ENCODE peak calls at places on chromosomes 16 and 17, in seven cellular contexts. I, L, W, S, F, C and G are unnamed samples.

GRCh38 chr16:68251812-68252211 is 6.6 kb downstream of the PLA2G15 start:
- DNase-seq in I (no peak), L (no peak), W (no peak), S (no peak), F (no peak), C (no peak), G (no peak)

GRCh38 chr17:77055453-77055852 is 85.3 kb upstream of the SEC14L1 start:
- DNase-seq in I (no peak), L (no peak), W (no peak), S (no peak), F (no peak), C (no peak), G (no peak)

GRCh38 chr17:29891131-29891530 is 38.9 kb downstream of the SSH2 start:
- DNase-seq in I (no peak), L (no peak), W (no peak), S (no peak), F (no peak), C (no peak), G (no peak)

GRCh38 chr16:67483150-67483549 is at the start of gene AGRP:
- DNase-seq in I (no peak), L (no peak), W (no peak), S (no peak), F (no peak), C (peak; percentile 80), G (no peak)

GRCh38 chr17:81909966-81910839 is 996 bp downstream of the PCYT2 start:
- DNase-seq in I (peak; percentile 62), L (peak; percentile 53), W (no peak), S (no peak), F (no peak), C (peak; percentile 77), G (no peak)

GRCh38 chr17:66711403-66711802 is 123.5 kb upstream of the CACNG5 start:
- DNase-seq in I (no peak), L (no peak), W (no peak), S (no peak), F (no peak), C (no peak), G (no peak)

GRCh38 chr16:53668869-53669268 is 34.8 kb downstream of the RPGRIP1L start:
- DNase-seq in I (no peak), L (no peak), W (no peak), S (no peak), F (no peak), C (no peak), G (no peak)

GRCh38 chr16:27551046-27551445 is 1.1 kb downstream of the KATNIP start:
- DNase-seq in I (no peak), L (no peak), W (no peak), S (no peak), F (no peak), C (no peak), G (no peak)

GRCh38 chr17:50950002-50950877 is 84.1 kb upstream of the TOB1 start:
- DNase-seq in I (peak; percentile 81), L (peak; percentile 81), W (peak; percentile 67), S (peak; percentile 58), F (peak; percentile 88), C (peak; percentile 92), G (peak; percentile 89)

GRCh38 chr16:50316102-50316847 is 49.9 kb downstream of the ADCY7 start:
- DNase-seq in I (no peak), L (no peak), W (no peak), S (no peak), F (no peak), C (no peak), G (no peak)

GRCh38 chr16:68668266-68668665 is 23.2 kb downstream of the CDH3 start:
- DNase-seq in I (no peak), L (no peak), W (no peak), S (no peak), F (no peak), C (no peak), G (no peak)

GRCh38 chr17:79612468-79613194 is 1.8 kb upstream of the RBFOX3 start:
- DNase-seq in I (peak; percentile 31), L (peak; percentile 58), W (no peak), S (peak; percentile 24), F (peak; percentile 63), C (no peak), G (peak; percentile 86)

GRCh38 chr16:15477802-15478201 is 43.4 kb downstream of the BMERB1 start:
- DNase-seq in I (no peak), L (no peak), W (no peak), S (no peak), F (no peak), C (no peak), G (no peak)

GRCh38 chr17:77512062-77512946 is 371.5 kb downstream of the SEC14L1 start:
- DNase-seq in I (no peak), L (no peak), W (no peak), S (no peak), F (no peak), C (no peak), G (no peak)

GRCh38 chr17:57972151-57972550 is 15.9 kb downstream of the VEZF1 start:
- DNase-seq in I (no peak), L (no peak), W (no peak), S (no peak), F (no peak), C (no peak), G (no peak)

GRCh38 chr16:66289051-66289680 is 77.3 kb upstream of the CDH5 start:
- DNase-seq in I (no peak), L (no peak), W (no peak), S (no peak), F (no peak), C (no peak), G (peak; percentile 15)

GRCh38 chr17:74305865-74306654 is 20.0 kb upstream of the KIF19 start:
- DNase-seq in I (no peak), L (no peak), W (no peak), S (no peak), F (no peak), C (no peak), G (no peak)

GRCh38 chr16:57514891-57515600 is 21.3 kb downstream of the CCDC102A start:
- DNase-seq in I (no peak), L (no peak), W (no peak), S (no peak), F (no peak), C (peak; percentile 81), G (peak; percentile 76)

GRCh38 chr16:13081825-13082224 is 180.4 kb downstream of the SHISA9 start:
- DNase-seq in I (no peak), L (no peak), W (no peak), S (no peak), F (no peak), C (no peak), G (no peak)

GRCh38 chr17:18038149-18038850 is 668 bp downstream of the ATPAF2 start:
- DNase-seq in I (no peak), L (no peak), W (no peak), S (peak; percentile 12), F (no peak), C (no peak), G (no peak)

GRCh38 chr16:19844945-19845641 is 39.6 kb downstream of the GPRC5B start:
- DNase-seq in I (no peak), L (no peak), W (no peak), S (no peak), F (no peak), C (no peak), G (no peak)

GRCh38 chr17:15479697-15480096 is 12.3 kb upstream of the CDRT4 start:
- DNase-seq in I (no peak), L (no peak), W (no peak), S (peak; percentile 75), F (peak; percentile 26), C (no peak), G (no peak)

GRCh38 chr17:55825213-55825612 is 74.4 kb downstream of the PCTP start:
- DNase-seq in I (no peak), L (no peak), W (no peak), S (peak; percentile 8), F (no peak), C (no peak), G (no peak)

GRCh38 chr17:43662432-43663141 is 865 bp upstream of the MEOX1 start:
- DNase-seq in I (no peak), L (no peak), W (no peak), S (no peak), F (no peak), C (no peak), G (no peak)

DNA sequence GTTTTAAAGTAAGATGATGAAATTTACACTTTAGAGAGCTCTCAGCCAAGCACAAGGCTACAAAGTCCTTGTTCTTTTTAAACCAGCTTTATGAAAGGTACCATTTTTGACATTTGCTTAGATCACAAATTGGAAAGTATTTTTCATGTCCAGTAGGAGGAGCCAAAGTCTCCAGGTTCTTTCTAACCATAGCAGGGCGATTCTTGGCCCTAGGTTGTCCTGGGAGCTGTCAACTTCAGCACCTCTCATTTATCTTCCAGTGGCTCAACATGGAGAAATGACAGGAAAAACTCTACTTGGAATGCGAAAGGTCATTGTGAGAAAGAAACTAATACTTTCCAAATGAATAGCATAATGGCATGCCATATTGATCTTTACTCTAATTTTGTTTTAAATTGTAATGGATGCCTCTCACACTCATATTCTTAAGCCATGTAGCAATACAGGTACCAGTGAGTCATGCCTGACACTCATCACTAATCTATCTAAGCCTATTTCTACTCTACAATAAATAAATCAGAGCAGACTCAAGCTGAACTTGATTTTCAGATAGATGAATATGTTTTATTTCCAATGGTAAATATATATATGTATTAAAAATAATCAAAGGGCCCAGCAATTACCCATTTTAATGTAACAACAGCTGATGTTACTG is 919.1 kb upstream of the EEF2KMT start:
- DNase-seq in I (no peak), L (no peak), W (no peak), S (no peak), F (no peak), C (no peak), G (no peak)
- TF ChIP-seq CTCF in I (no peak), L (peak; percentile 33), W (no peak), S (no peak), F (peak; percentile 2), C (no peak), G (peak; percentile 24)

DNA sequence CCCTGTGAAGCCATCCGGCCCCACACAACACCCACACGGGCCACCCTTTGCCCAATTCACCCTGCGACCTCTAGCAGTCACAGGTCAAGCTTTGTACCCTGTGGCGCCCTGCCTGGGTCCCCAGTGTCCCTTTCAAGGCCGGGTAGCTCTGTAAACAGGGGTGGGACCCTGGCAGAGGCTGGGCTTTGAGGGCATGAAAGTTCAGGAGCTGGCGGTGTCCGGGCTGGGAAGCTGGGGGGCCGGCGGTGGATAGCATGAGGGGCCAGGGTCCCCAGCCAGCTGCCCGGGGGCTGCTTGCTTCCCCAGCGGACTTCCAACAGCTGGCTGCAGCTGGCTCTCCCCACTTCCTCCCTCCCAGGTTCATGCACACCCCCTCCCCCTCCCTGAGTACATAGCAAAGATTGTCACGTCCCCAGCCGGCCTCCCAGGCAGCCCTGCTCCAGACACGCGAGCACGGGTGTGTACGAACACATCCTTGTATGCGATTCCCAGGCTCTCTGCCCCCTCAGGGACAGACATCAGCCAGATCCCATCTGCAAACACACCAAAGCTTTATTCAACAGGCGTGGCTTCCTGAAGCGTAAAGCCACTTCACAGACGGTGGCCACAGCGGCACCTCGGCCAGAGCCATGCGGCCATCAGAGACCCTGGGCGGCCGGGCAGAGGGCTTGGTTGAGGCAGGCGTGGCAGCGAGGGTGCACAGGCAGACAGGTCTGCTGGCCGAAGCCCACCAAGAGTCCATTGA is 8.2 kb downstream of the NTHL1 start:
- DNase-seq in I (peak; percentile 83), L (peak; percentile 72), W (peak; percentile 86), S (no peak), F (no peak), C (no peak), G (peak; percentile 83)
- TF ChIP-seq POLR2AphosphoS5 in I (peak; percentile 55), L (peak; percentile 78), W (peak; percentile 87), S (no peak), F (no peak), C (peak; percentile 72), G (peak; percentile 33)

GRCh38 chr16:87720411-87720810 is 45.4 kb downstream of the KLHDC4 start:
- DNase-seq in I (no peak), L (no peak), W (no peak), S (no peak), F (no peak), C (no peak), G (peak; percentile 77)
- TF ChIP-seq CTCF in I (no peak), L (no peak), W (no peak), S (no peak), F (no peak), C (no peak), G (no peak)

GRCh38 chr17:37037590-37038155 is 88.9 kb downstream of the AATF start:
- DNase-seq in I (no peak), L (no peak), W (no peak), S (no peak), F (no peak), C (no peak), G (no peak)
- TF ChIP-seq POLR2AphosphoS5 in I (no peak), L (no peak), W (no peak), S (no peak), F (no peak), C (no peak), G (no peak)